ENCODE peak calls at places on chromosomes 5 and 9, in four cellular contexts. F is H9, X is kidney, Q is heart left ventricle. R is an unnamed sample.

GRCh38 chr9:35526087-35526801 is 36.3 kb downstream of the RUSC2 start:
- DNase-seq in F (no peak), X (no peak), Q (no peak), R (no peak)

GRCh38 chr9:133238272-133238850 is 29.3 kb upstream of the OBP2B start:
- DNase-seq in F (peak; percentile 99), X (peak; percentile 94), Q (peak; percentile 93), R (no peak)

GRCh38 chr5:138573223-138573622 is 2.0 kb downstream of the HSPA9 start:
- DNase-seq in F (no peak), X (no peak), Q (no peak), R (no peak)

GRCh38 chr5:78566747-78567449 is 81.7 kb downstream of the LHFPL2 start:
- DNase-seq in F (no peak), X (no peak), Q (no peak), R (no peak)

GRCh38 chr9:136045595-136046554 is 49.2 kb downstream of the NACC2 start:
- DNase-seq in F (no peak), X (peak; percentile 72), Q (no peak), R (no peak)

GRCh38 chr5:37789991-37790390 is 49.9 kb downstream of the GDNF start:
- DNase-seq in F (no peak), X (no peak), Q (no peak), R (no peak)

GRCh38 chr9:9557804-9558334 is 1054.9 kb downstream of the PTPRD start:
- DNase-seq in F (peak; percentile 42), X (no peak), Q (no peak), R (no peak)

GRCh38 chr5:127518319-127518621 is 830 bp downstream of the PRRC1 start:
- DNase-seq in F (no peak), X (no peak), Q (no peak), R (no peak)

GRCh38 chr9:110620726-110621125 is 41.2 kb upstream of the SVEP1 start:
- DNase-seq in F (no peak), X (no peak), Q (no peak), R (no peak)

GRCh38 chr5:9233035-9233434 is 312.8 kb downstream of the SEMA5A start:
- DNase-seq in F (no peak), X (no peak), Q (no peak), R (no peak)

GRCh38 chr5:55509768-55510522 is 24.8 kb downstream of the PLPP1 start:
- DNase-seq in F (no peak), X (no peak), Q (no peak), R (no peak)

GRCh38 chr9:29039258-29039657 is 1466.0 kb upstream of the C9orf72 start:
- DNase-seq in F (no peak), X (no peak), Q (no peak), R (no peak)

GRCh38 chr5:159581502-159582249 is 251.4 kb upstream of the IL12B start:
- DNase-seq in F (no peak), X (no peak), Q (no peak), R (no peak)

GRCh38 chr5:172641359-172642045 is 439 bp downstream of the NEURL1B start:
- DNase-seq in F (no peak), X (peak; percentile 77), Q (no peak), R (no peak)

GRCh38 chr9:99445377-99445891 is 223.4 kb downstream of the SEC61B start:
- DNase-seq in F (no peak), X (no peak), Q (peak; percentile 79), R (peak; percentile 18)

GRCh38 chr5:117302949-117303348 is 728.3 kb upstream of the SEMA6A start:
- DNase-seq in F (no peak), X (no peak), Q (no peak), R (no peak)

GRCh38 chr9:97237951-97238851 is 69.3 kb upstream of the CCDC180 start:
- DNase-seq in F (peak; percentile 84), X (peak; percentile 94), Q (peak; percentile 84), R (peak; percentile 23)

GRCh38 chr5:159965031-159965837 is 43.7 kb upstream of the TTC1 start:
- DNase-seq in F (peak; percentile 80), X (peak; percentile 84), Q (peak; percentile 35), R (peak; percentile 9)

GRCh38 chr5:110612778-110613396 is 113.6 kb downstream of the TMEM232 start:
- DNase-seq in F (no peak), X (no peak), Q (no peak), R (no peak)

GRCh38 chr9:103798620-103799019 is 295.5 kb upstream of the SMC2 start:
- DNase-seq in F (no peak), X (no peak), Q (no peak), R (no peak)

GRCh38 chr5:83374547-83374946 is 97.0 kb upstream of the VCAN start:
- DNase-seq in F (no peak), X (no peak), Q (peak; percentile 21), R (no peak)

GRCh38 chr5:60404171-60404570 is 295.8 kb downstream of the DEPDC1B start:
- DNase-seq in F (no peak), X (no peak), Q (no peak), R (no peak)

GRCh38 chr5:170120576-170120975 is 14.9 kb downstream of the FOXI1 start:
- DNase-seq in F (no peak), X (no peak), Q (no peak), R (no peak)
- H3K27ac ChIP-seq in F (no peak overlapping the region), X (no peak overlapping the region), Q (no peak overlapping the region), R (no peak overlapping the region)

GRCh38 chr5:141127305-141127704 is 5.7 kb downstream of the PCDHB4 start:
- DNase-seq in F (no peak), X (no peak), Q (no peak), R (no peak)
- H3K9me3 ChIP-seq in F (no peaks in the 10 kb centered on the region), X (peaks cover 12% of the 10 kb centered on the region), Q (no peaks in the 10 kb centered on the region), R (peaks cover 25% of the 10 kb centered on the region)

DNA sequence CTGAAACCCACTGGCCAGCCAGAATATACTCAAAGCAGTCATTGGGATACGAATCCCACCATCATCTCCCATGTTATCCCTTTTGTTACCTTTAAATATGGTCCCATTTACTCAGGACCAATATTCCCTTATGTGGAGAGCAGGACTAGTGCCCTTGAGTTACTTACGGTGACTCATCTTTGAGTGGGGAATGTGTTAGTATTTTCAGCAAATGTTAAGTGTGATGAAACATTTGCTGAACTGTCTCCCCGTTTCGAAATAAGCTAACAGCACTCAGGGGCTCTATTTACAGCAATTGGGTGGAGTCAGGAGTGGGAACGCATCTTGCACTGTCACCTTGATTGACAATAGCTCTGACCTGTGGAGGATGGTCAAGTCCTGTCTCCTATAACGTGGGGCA is 67.4 kb downstream of the CTSL start:
- DNase-seq in F (no peak), X (no peak), Q (no peak), R (no peak)
- H3K27ac ChIP-seq in F (no peak overlapping the region), X (no peak overlapping the region), Q (peak overlapping the region; percentile 93), R (peak overlapping the region; percentile 14)

DNA sequence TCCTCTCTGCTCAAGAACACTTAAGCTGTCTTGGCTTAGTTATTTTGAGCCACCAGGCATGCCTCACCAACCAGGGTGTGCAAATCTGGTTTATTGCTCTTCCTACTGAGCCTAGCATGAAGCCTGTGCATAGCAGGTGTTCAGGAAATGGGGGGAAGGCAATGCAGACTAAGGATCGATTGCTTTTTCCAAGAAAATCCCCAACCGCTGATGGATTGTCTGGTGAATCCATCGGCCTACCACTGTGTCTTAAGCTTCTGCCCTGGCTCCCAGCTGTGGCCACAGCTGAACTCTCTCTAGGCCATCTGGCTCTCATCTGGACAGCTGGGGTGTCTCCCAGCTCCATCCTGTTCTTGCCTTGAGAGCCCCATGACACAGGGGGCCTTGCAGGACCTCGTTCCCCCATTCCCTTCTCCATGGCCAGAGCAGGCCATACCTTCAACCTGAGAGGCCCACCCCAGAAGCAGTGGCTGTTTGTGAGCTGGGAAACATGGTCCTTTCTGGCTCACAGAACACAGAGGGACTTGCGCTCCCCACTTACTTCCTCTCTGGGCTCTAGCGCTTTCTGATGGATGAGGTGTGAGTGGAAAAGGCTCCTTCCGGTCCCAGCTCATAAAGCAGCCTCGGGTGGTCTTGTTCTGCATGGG is 41.7 kb downstream of the COL27A1 start:
- DNase-seq in F (no peak), X (no peak), Q (no peak), R (no peak)
- H3K9me3 ChIP-seq in F (no peaks in the 10 kb centered on the region), X (no peaks in the 10 kb centered on the region), Q (no peaks in the 10 kb centered on the region), R (no peaks in the 10 kb centered on the region)

GRCh38 chr9:89398651-89399050 is 80.4 kb downstream of the SECISBP2 start:
- DNase-seq in F (no peak), X (no peak), Q (no peak), R (no peak)

GRCh38 chr9:89404074-89404473 is 85.8 kb downstream of the SECISBP2 start:
- DNase-seq in F (no peak), X (no peak), Q (no peak), R (no peak)

GRCh38 chr9:89402695-89403427 is 84.6 kb downstream of the SECISBP2 start:
- DNase-seq in F (no peak), X (no peak), Q (no peak), R (no peak)

GRCh38 chr9:89397471-89397870 is 79.2 kb downstream of the SECISBP2 start:
- DNase-seq in F (no peak), X (no peak), Q (no peak), R (no peak)

DNA sequence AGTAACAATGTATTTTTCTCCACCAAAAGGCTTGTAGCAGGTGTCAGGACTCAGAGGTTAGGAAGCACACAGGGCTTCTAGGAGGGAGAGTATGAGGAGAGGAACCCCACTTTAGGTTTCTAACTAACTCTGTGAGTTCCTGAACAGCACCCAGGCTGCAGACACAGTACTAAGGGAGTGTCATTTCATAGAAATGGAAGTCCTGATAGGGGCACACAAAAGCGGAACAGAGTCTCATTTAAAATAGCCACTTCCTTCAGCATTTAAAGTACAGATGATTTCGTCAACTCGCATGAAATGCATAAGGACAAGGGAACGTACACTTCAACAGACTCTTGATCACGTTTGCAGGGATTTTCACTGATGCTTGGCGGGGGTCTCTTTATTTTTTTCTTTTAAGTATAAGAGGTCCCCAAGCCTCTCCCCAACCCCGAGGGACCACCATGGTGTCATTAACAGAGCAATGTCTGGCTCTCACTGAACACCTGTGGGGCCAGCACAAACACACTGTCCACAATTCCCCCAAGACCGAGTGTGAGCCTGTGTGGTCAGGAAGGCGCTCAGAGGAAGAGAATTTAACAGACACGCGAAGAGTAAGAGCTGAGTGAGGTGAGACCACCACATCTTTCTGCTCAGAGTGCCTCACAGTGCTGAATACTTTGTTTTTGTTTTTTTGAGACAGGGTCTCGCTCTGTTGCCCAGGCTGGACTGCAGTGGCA is 82.3 kb downstream of the SECISBP2 start:
- DNase-seq in F (no peak), X (no peak), Q (no peak), R (no peak)
- H3K27ac ChIP-seq in F (no peak overlapping the region), X (no peak overlapping the region), Q (peak overlapping the region; percentile 86), R (no peak overlapping the region)

GRCh38 chr9:116674210-116674980 is 12.7 kb upstream of the TRIM32 start:
- DNase-seq in F (no peak), X (no peak), Q (no peak), R (no peak)
- H3K9me3 ChIP-seq in F (peaks cover 11% of the 10 kb centered on the region), X (peaks cover 11% of the 10 kb centered on the region), Q (peaks cover 6% of the 10 kb centered on the region), R (peaks cover 3% of the 10 kb centered on the region)

GRCh38 chr9:37935106-37935505 is 31.2 kb upstream of the SLC25A51 start:
- DNase-seq in F (no peak), X (no peak), Q (no peak), R (no peak)
- H3K27ac ChIP-seq in F (no peak overlapping the region), X (no peak overlapping the region), Q (no peak overlapping the region), R (no peak overlapping the region)

DNA sequence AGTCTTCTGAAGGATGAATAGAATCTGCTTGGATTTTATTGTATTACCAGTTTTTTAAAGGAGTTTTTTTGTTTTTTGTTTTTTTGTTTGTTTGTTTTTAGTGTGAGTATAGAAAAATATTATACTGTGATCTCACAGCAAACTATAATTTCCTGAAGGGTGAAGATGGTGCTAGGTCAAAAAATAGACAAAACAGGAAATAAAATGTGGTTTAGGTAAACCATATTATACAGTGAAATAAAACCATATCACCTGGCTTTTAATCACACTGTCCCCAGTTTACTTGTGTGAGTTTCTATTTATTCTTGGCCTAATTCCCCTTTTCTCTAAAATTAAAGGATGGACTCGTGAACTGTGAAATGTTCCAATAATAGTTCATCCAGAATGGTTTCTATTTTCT is 841.3 kb upstream of the CTNND2 start:
- DNase-seq in F (no peak), X (no peak), Q (no peak), R (no peak)
- H3K9me3 ChIP-seq in F (no peaks in the 10 kb centered on the region), X (no peaks in the 10 kb centered on the region), Q (no peaks in the 10 kb centered on the region), R (no peaks in the 10 kb centered on the region)

GRCh38 chr5:154723740-154724505 is 31.3 kb upstream of the LARP1 start:
- DNase-seq in F (no peak), X (no peak), Q (no peak), R (no peak)
- H3K27ac ChIP-seq in F (no peak overlapping the region), X (no peak overlapping the region), Q (peak overlapping the region; percentile 9), R (no peak overlapping the region)